ENCODE peak calls at places on chromosomes 1 and 21, in eight cellular contexts. Z is heart left ventricle, S is IMR-90, V is HCT116, F is ovary, J is body of pancreas, K is right lobe of liver, H is endothelial cell of umbilical vein. A is an unnamed sample.

GRCh38 chr1:40153073-40153770 is 8.0 kb upstream of the RLF start:
- DNase-seq in Z (no peak), S (peak), V (peak), F (no peak), J (no peak), K (no peak), H (peak), A (peak)

GRCh38 chr1:63321788-63322247 is 549 bp upstream of the FOXD3 start:
- DNase-seq in Z (no peak), S (no peak), V (no peak), F (no peak), J (no peak), K (no peak), H (no peak), A (no peak)

GRCh38 chr1:27912429-27912828 is 22.4 kb upstream of the SMPDL3B start:
- DNase-seq in Z (no peak), S (no peak), V (no peak), F (no peak), J (no peak), K (no peak), H (no peak), A (no peak)

GRCh38 chr1:237873487-237873927 is 17.2 kb downstream of the ZP4 start:
- DNase-seq in Z (no peak), S (peak), V (no peak), F (no peak), J (no peak), K (no peak), H (no peak), A (no peak)

GRCh38 chr1:212630159-212630900 is 21.8 kb downstream of the ATF3 start:
- DNase-seq in Z (peak), S (no peak), V (peak), F (no peak), J (peak), K (peak), H (peak), A (peak)

GRCh38 chr21:40516336-40516735 is 330.6 kb downstream of the DSCAM start:
- DNase-seq in Z (peak), S (no peak), V (no peak), F (no peak), J (no peak), K (no peak), H (no peak), A (no peak)

GRCh38 chr1:163361123-163361934 is 39.6 kb downstream of the NUF2 start:
- DNase-seq in Z (no peak), S (no peak), V (peak), F (no peak), J (no peak), K (no peak), H (no peak), A (peak)

GRCh38 chr1:205263580-205264190 is 35.9 kb downstream of the TMCC2 start:
- DNase-seq in Z (no peak), S (peak), V (no peak), F (no peak), J (no peak), K (no peak), H (no peak), A (peak)

GRCh38 chr1:72481420-72481819 is 199.1 kb upstream of the NEGR1 start:
- DNase-seq in Z (no peak), S (no peak), V (no peak), F (no peak), J (no peak), K (peak), H (no peak), A (no peak)

GRCh38 chr1:181676269-181676668 is 193.0 kb downstream of the CACNA1E start:
- DNase-seq in Z (no peak), S (peak), V (peak), F (no peak), J (no peak), K (no peak), H (no peak), A (peak)

GRCh38 chr21:38958940-38959685 is 153.4 kb downstream of the ETS2 start:
- DNase-seq in Z (peak), S (peak), V (no peak), F (no peak), J (no peak), K (peak), H (no peak), A (peak)

GRCh38 chr1:218164111-218164929 is 120.8 kb upstream of the RRP15 start:
- DNase-seq in Z (peak), S (peak), V (no peak), F (no peak), J (no peak), K (peak), H (peak), A (no peak)

GRCh38 chr1:173920868-173921267 is 3.7 kb upstream of the SERPINC1 start:
- DNase-seq in Z (no peak), S (no peak), V (no peak), F (no peak), J (no peak), K (no peak), H (no peak), A (no peak)

DNA sequence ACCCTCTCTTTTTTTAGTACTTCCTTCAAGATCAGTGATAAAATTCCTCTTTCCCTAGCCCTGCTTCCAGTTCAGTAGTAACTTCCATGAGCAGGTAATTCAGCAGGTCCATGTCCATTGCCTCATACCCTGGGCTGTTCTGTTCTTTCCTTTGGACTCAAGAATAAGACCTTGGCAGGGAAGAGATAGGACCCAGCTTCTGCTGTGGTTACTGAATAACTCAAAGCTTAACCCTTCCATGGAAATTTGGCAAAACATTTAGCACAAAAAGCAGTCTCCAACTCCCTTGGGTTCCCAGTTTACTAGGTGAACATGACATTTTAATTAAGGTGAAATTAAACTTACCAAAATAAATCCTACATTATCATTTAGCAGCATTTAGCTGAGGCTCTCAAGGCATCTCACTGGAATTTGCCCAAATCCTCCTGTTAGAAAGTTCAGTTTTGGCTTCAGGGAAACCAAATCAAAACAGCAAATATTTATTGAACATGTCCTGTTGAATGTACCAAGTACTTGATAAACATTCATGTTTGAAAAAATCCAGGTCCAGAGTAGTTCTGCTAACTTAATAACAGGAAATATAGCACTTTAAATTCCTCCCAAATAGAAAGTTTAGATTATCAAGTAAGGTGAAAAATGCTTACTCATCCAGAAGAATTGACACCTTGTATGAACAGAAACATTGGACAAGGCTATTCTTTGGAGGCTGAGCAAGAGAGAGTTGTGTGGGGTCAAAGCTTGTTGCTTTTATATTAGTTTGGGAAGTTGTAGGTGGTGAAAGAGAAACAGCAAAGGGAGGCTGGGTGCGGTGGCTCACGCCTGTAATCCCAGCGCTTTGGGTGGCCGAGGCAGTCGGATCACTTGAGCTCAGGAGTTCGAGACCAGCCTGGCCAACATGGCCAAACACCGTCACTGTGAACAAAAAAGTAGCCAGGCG is 8.4 kb upstream of the SERPINC1 start:
- DNase-seq in Z (no peak), S (no peak), V (no peak), F (no peak), J (peak), K (peak), H (no peak), A (no peak)
- TF ChIP-seq POLR2A in Z (no peak), S (no peak), V (no peak), F (no peak), J (peak), K (no peak), H (no peak), A (no peak)

GRCh38 chr1:33255347-33256311 is 663 bp upstream of the ZNF362 start:
- DNase-seq in Z (peak), S (peak), V (peak), F (peak), J (peak), K (peak), H (peak), A (peak)
- TF ChIP-seq POLR2A in Z (no peak), S (no peak), V (peak), F (no peak), J (peak), K (peak), H (no peak), A (peak)

GRCh38 chr1:2194319-2194897 is at the start of gene FAAP20:
- DNase-seq in Z (peak), S (peak), V (peak), F (no peak), J (no peak), K (no peak), H (no peak), A (peak)

GRCh38 chr1:2192031-2192995 is 2.3 kb downstream of the FAAP20 start:
- DNase-seq in Z (peak), S (peak), V (no peak), F (peak), J (no peak), K (no peak), H (no peak), A (no peak)

GRCh38 chr1:2194898-2195673 is 514 bp upstream of the FAAP20 start:
- DNase-seq in Z (peak), S (peak), V (peak), F (peak), J (peak), K (peak), H (peak), A (peak)

GRCh38 chr1:2195785-2196184 is 1.2 kb upstream of the FAAP20 start:
- DNase-seq in Z (no peak), S (no peak), V (no peak), F (peak), J (no peak), K (no peak), H (no peak), A (no peak)

GRCh38 chr1:2193514-2194251 is 889 bp downstream of the FAAP20 start:
- DNase-seq in Z (no peak), S (no peak), V (no peak), F (peak), J (no peak), K (no peak), H (no peak), A (no peak)
- TF ChIP-seq POLR2A in Z (no peak), S (peak), V (no peak), F (no peak), J (no peak), K (no peak), H (no peak), A (no peak)

GRCh38 chr21:36005018-36005417 is 55.3 kb downstream of the SETD4 start:
- DNase-seq in Z (no peak), S (peak), V (no peak), F (peak), J (no peak), K (no peak), H (no peak), A (no peak)
- TF ChIP-seq POLR2A in Z (no peak), S (no peak), V (no peak), F (peak), J (no peak), K (no peak), H (no peak), A (no peak)

DNA sequence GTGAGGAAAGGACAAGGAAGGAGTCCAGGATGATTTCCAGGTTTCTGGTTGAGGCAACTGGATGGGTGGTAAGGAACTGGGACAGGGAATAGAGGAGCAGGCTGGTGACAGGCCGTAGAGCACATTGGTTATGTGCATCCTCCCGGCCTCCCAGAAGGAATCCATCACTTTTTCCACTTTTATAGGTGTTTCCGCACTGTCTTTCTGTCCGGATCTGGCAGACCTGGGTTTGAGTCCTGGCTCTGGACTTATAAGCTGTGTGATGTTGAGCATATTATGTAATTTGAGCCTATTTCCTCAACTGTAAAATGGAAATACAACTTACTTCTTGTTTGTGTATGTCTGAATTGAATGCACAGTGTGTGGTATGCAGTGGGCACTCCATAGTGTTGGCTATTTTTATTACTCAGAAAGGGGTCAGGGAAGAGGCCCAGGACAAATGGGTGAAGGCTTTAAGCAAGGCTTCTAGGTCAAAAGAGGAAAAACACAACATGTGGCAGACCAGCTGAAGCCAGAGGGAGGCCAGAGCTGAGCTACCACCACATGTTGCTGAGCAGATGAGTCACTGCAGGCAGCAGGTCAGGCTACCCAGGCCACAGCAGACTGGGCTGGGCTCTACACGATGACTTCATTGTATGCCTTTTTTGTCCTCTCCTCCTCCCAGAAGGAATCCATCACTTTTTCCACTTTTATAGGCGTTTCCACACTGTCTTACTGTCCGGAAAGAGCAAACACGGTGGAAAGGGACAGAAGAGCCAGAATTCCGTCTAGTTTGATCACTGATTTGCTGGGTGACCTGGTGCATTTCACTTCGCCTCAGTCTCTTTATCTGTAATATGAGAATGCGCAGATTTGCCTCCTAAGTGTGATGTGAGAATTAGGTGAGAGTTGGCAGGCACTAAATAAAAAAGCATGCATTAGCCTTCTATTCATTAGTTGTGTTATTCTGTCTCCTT is 791 bp upstream of the MAST2 start:
- DNase-seq in Z (peak), S (peak), V (peak), F (peak), J (peak), K (no peak), H (peak), A (peak)
- TF ChIP-seq POLR2A in Z (no peak), S (no peak), V (no peak), F (no peak), J (no peak), K (no peak), H (peak), A (no peak)

GRCh38 chr1:85201340-85202091 is 700 bp upstream of the SYDE2 start:
- DNase-seq in Z (peak), S (peak), V (no peak), F (peak), J (peak), K (peak), H (peak), A (peak)
- TF ChIP-seq POLR2A in Z (no peak), S (peak), V (no peak), F (peak), J (peak), K (peak), H (no peak), A (peak)

DNA sequence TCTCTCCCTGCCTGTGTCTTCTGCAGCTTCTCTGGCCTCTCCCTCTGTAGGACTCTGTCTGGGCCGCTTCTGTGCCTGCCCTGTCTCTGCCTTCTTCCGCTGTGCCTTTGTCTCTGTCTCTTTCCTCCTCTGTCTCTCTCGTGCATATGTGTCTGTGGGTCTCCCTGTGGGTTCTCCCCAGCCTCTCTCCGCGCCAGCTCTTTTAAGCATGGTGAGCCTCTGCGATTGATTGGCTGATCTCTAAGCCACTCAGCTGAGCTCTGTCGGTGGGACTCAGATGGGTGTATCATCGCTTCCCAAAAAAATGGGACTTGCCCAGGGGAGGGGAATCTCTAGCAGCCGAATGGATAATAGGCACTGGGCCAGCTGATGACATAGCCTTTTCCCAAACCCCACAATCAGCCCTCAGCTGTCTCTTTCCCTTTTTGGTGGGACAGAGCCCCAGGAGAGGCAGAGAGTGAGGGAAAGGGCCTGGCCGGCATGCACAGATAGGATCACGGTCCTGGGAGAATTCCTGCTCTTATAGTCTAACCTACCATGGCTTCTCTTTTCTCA is at the start of gene ADAMTS4:
- DNase-seq in Z (peak), S (peak), V (no peak), F (peak), J (no peak), K (no peak), H (peak), A (no peak)
- TF ChIP-seq POLR2A in Z (peak), S (peak), V (no peak), F (peak), J (peak), K (peak), H (peak), A (no peak)